ENCODE peak calls at places on chromosomes 11 and 22, in eight cellular contexts. A, F, C, K, J, G, D and E are unnamed samples.

GRCh38 chr11:95074806-95075563 is 8.3 kb downstream of the SRSF8 start:
- DNase-seq in F (peak; percentile 79), D (peak; percentile 45), C (no peak), G (no peak), A (no peak), K (no peak), J (peak; percentile 60), E (no peak)

GRCh38 chr11:10072142-10072541 is 221.9 kb downstream of the SBF2 start:
- DNase-seq in K (peak; percentile 9), F (no peak), A (no peak), G (no peak), D (no peak), J (no peak), C (no peak), E (no peak)

GRCh38 chr11:61587951-61588695 is 7.2 kb upstream of the SYT7 start:
- DNase-seq in J (peak; percentile 71), D (peak; percentile 48), K (no peak), A (no peak), C (no peak), F (peak; percentile 85), G (peak; percentile 47), E (no peak)

GRCh38 chr11:35567737-35568465 is 42.5 kb upstream of the PAMR1 start:
- DNase-seq in D (no peak), K (no peak), F (no peak), J (no peak), C (no peak), A (peak; percentile 46), G (no peak), E (no peak)

GRCh38 chr11:57340228-57340627 is 2.1 kb downstream of the P2RX3 start:
- DNase-seq in K (no peak), A (peak; percentile 20), C (no peak), F (no peak), D (peak; percentile 60), J (no peak), G (no peak), E (peak; percentile 39)

GRCh38 chr22:37193629-37194191 is 5.7 kb upstream of the C1QTNF6 start:
- DNase-seq in D (peak; percentile 55), F (peak; percentile 50), G (no peak), K (peak; percentile 49), J (no peak), A (peak; percentile 17), C (no peak), E (no peak)

GRCh38 chr22:46068908-46069481 is 81.3 kb upstream of the PPARA start:
- DNase-seq in K (peak; percentile 78), D (no peak), A (peak; percentile 97), G (no peak), J (peak; percentile 32), F (peak; percentile 54), C (no peak), E (no peak)

GRCh38 chr11:47797633-47798032 is 30.5 kb upstream of the FNBP4 start:
- DNase-seq in D (no peak), F (no peak), A (peak; percentile 68), K (peak; percentile 74), J (no peak), C (no peak), G (no peak), E (no peak)

GRCh38 chr11:69319255-69320106 is 25.5 kb downstream of the MYEOV start:
- DNase-seq in C (no peak), A (no peak), K (no peak), F (no peak), G (no peak), D (no peak), J (no peak), E (no peak)

GRCh38 chr11:128575956-128576340 is 11.4 kb downstream of the ETS1 start:
- DNase-seq in F (no peak), A (peak; percentile 51), K (no peak), G (no peak), C (no peak), J (peak; percentile 43), D (no peak), E (no peak)

GRCh38 chr11:71304045-71304444 is 51.7 kb upstream of the SHANK2 start:
- DNase-seq in A (no peak), D (no peak), G (no peak), C (no peak), J (no peak), F (no peak), K (no peak), E (no peak)

GRCh38 chr22:19696504-19697276 is 17.6 kb upstream of the SEPTIN5 start:
- DNase-seq in K (no peak), A (no peak), C (no peak), G (no peak), J (no peak), F (no peak), D (no peak), E (no peak)

GRCh38 chr22:25420925-25421904 is 143.3 kb upstream of the GRK3 start:
- DNase-seq in D (peak; percentile 43), K (no peak), F (no peak), G (no peak), C (no peak), A (no peak), J (no peak), E (no peak)

GRCh38 chr11:110355011-110355744 is 58.8 kb upstream of the RDX start:
- DNase-seq in A (no peak), G (no peak), C (no peak), K (no peak), J (no peak), D (no peak), F (no peak), E (peak; percentile 27)

GRCh38 chr11:57214494-57214893 is 22.6 kb downstream of the APLNR start:
- DNase-seq in A (peak; percentile 80), G (no peak), K (peak; percentile 73), F (no peak), D (no peak), C (no peak), J (no peak), E (no peak)

GRCh38 chr11:17229481-17230152 is 21.8 kb upstream of the PIK3C2A start:
- DNase-seq in A (no peak), F (no peak), K (no peak), D (no peak), G (no peak), J (no peak), C (no peak), E (no peak)

GRCh38 chr11:34522188-34522587 is 8.6 kb upstream of the ELF5 start:
- DNase-seq in K (no peak), C (no peak), F (no peak), A (no peak), D (no peak), G (no peak), J (no peak), E (no peak)

GRCh38 chr11:96102664-96103068 is 178.8 kb upstream of the MTMR2 start:
- DNase-seq in G (no peak), A (peak; percentile 89), F (no peak), K (peak; percentile 58), C (no peak), J (no peak), D (no peak), E (no peak)

GRCh38 chr22:25388866-25389540 is 169.6 kb downstream of the CRYBB2 start:
- DNase-seq in F (no peak), K (no peak), D (no peak), A (no peak), G (no peak), J (no peak), C (no peak), E (no peak)

GRCh38 chr11:1506981-1507380 is 20.4 kb upstream of the MOB2 start:
- DNase-seq in J (no peak), G (no peak), D (no peak), F (no peak), A (no peak), K (no peak), C (no peak), E (no peak)

GRCh38 chr11:1504581-1505290 is 18.2 kb upstream of the MOB2 start:
- DNase-seq in D (no peak), J (no peak), K (no peak), G (no peak), C (no peak), F (no peak), A (no peak), E (no peak)

GRCh38 chr11:1503708-1504104 is 17.1 kb upstream of the MOB2 start:
- DNase-seq in C (no peak), F (no peak), K (no peak), G (no peak), J (no peak), A (peak; percentile 8), D (peak; percentile 32), E (no peak)

GRCh38 chr11:1504164-1504563 is 17.6 kb upstream of the MOB2 start:
- DNase-seq in G (no peak), F (no peak), C (no peak), D (no peak), K (no peak), A (no peak), J (no peak), E (no peak)

DNA sequence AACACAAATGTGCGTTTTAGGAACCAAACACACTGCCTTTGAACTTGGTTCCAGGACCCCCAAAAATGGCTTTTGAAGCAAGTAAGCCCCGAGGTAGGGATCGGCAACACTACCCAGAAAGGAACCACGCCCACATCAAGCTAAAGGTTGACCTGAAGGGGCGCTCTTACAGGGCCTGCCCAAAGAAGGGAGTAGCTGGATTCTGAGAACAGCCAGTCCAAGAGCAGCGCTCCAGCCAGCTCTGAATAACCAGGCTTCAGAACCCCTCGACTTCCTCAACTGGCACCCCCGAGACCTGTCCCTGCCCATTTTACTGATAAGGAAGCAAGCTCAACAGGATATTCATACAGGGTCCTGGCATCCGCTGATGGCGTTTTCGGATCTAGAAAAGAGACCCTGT is 18.9 kb upstream of the MOB2 start:
- DNase-seq in D (no peak), J (no peak), G (no peak), C (no peak), F (no peak), K (no peak), A (no peak), E (no peak)
- TF ChIP-seq CTCF in D (no peak), J (no peak), G (no peak), C (no peak), F (no peak), K (peak; percentile 28), A (no peak), E (no peak)

GRCh38 chr11:7353100-7353499 is 101.4 kb downstream of the SYT9 start:
- DNase-seq in G (no peak), K (peak; percentile 16), C (no peak), D (peak; percentile 22), F (no peak), J (no peak), A (peak; percentile 32), E (peak; percentile 3)
- TF ChIP-seq CTCF in G (no peak), K (peak; percentile 71), C (no peak), D (peak; percentile 55), F (no peak), J (peak; percentile 24), A (peak; percentile 71), E (peak; percentile 64)

GRCh38 chr11:46315033-46315738 is 32.1 kb upstream of the DGKZ start:
- DNase-seq in C (no peak), G (peak; percentile 77), J (peak; percentile 80), K (peak; percentile 73), D (peak; percentile 77), F (peak; percentile 87), A (peak; percentile 75), E (peak; percentile 83)
- TF ChIP-seq CTCF in C (peak; percentile 89), G (peak; percentile 97), J (peak; percentile 81), K (peak; percentile 97), D (peak; percentile 81), F (peak; percentile 72), A (peak; percentile 86), E (peak; percentile 84)

DNA sequence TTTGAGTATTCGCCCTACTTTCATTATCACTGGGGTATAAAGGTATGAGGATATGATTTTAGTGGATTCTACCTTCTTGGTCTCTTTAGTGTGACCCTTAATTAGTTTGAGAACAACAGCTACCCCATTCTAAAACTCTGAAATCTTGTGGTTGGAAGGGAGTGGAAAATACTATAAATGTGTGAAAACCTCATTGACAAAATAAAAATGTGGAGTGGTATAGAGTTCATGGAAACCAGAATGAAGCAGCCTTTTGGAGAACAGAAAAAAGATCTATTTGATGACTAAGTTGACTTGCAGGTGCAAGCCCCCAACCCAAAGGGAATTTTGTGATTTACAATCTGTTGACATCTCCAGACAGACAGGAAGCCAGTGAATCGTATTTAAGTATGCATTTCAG is 75.7 kb downstream of the GAS2 start:
- DNase-seq in G (no peak), F (no peak), J (no peak), C (no peak), K (no peak), D (no peak), A (no peak), E (no peak)
- TF ChIP-seq CTCF in G (no peak), F (no peak), J (no peak), C (no peak), K (no peak), D (no peak), A (no peak), E (no peak)